ENCODE peak calls at places on chromosomes 1 and 21, in seven cellular contexts. O is IMR-90, U is esophagus squamous epithelium, Q is AG04450, B is lower lobe of right lung, A is gastrocnemius medialis, X is PC-9. J is an unnamed sample.

GRCh38 chr1:21175670-21176581 is 771 bp downstream of the EIF4G3 start:
- DNase-seq in X (no peak), A (peak), B (peak), O (no peak), U (no peak), Q (no peak), J (no peak)

GRCh38 chr1:64495878-64496277 is 25.9 kb downstream of the CACHD1 start:
- DNase-seq in A (no peak), U (no peak), O (no peak), X (no peak), B (no peak), Q (no peak), J (no peak)

GRCh38 chr1:26726784-26727183 is 31.0 kb downstream of the ARID1A start:
- DNase-seq in B (no peak), A (no peak), U (no peak), X (no peak), Q (no peak), O (no peak), J (no peak)

GRCh38 chr1:245310605-245311531 is 156.1 kb downstream of the KIF26B start:
- DNase-seq in B (peak), Q (no peak), O (no peak), U (no peak), X (no peak), A (no peak), J (no peak)

GRCh38 chr1:247407180-247407616 is 8.8 kb upstream of the NLRP3 start:
- DNase-seq in A (peak), U (no peak), O (no peak), X (no peak), Q (no peak), B (peak), J (no peak)

GRCh38 chr1:116514708-116515525 is 55.9 kb downstream of the CD58 start:
- DNase-seq in X (peak), O (no peak), U (no peak), B (peak), Q (no peak), A (no peak), J (no peak)

GRCh38 chr1:185636848-185637247 is 97.3 kb upstream of the HMCN1 start:
- DNase-seq in A (no peak), U (no peak), O (no peak), Q (no peak), X (no peak), B (no peak), J (no peak)

GRCh38 chr1:25861316-25862286 is 2.3 kb upstream of the AUNIP start:
- DNase-seq in A (no peak), B (no peak), X (no peak), O (no peak), U (no peak), Q (no peak), J (no peak)

GRCh38 chr1:83060216-83060615 is 938.7 kb downstream of the TTLL7 start:
- DNase-seq in A (no peak), O (no peak), U (no peak), Q (no peak), B (no peak), X (peak), J (no peak)

GRCh38 chr1:36493524-36493923 is 10.8 kb upstream of the CSF3R start:
- DNase-seq in Q (no peak), O (no peak), A (no peak), B (no peak), U (no peak), X (no peak), J (no peak)

GRCh38 chr1:20216574-20216973 is 30.3 kb upstream of the PLA2G2C start:
- DNase-seq in U (no peak), X (no peak), A (no peak), B (no peak), O (peak), Q (no peak), J (no peak)

GRCh38 chr1:206809504-206810084 is 37.3 kb upstream of the IL10 start:
- DNase-seq in O (peak), A (no peak), X (no peak), Q (no peak), B (no peak), U (no peak), J (no peak)

GRCh38 chr1:3530086-3530930 is 75.8 kb downstream of the ARHGEF16 start:
- DNase-seq in A (no peak), X (peak), U (no peak), O (no peak), Q (no peak), B (no peak), J (no peak)

GRCh38 chr1:35220976-35221375 is 28.0 kb upstream of the SFPQ start:
- DNase-seq in U (no peak), X (no peak), O (no peak), Q (no peak), A (no peak), B (no peak), J (no peak)

GRCh38 chr1:242208021-242208420 is 209.1 kb upstream of the MAP1LC3C start:
- DNase-seq in O (no peak), Q (no peak), A (no peak), B (no peak), X (no peak), U (no peak), J (no peak)

GRCh38 chr1:230572121-230573083 is 69.9 kb upstream of the COG2 start:
- DNase-seq in A (no peak), O (no peak), B (peak), Q (no peak), X (no peak), U (no peak), J (no peak)

GRCh38 chr1:111199881-111200801 is at the start of gene DENND2D:
- DNase-seq in X (peak), U (no peak), O (no peak), Q (no peak), B (peak), A (peak), J (no peak)

GRCh38 chr1:113918243-113918642 is 10.9 kb upstream of the HIPK1 start:
- DNase-seq in O (no peak), Q (no peak), X (peak), U (no peak), B (no peak), A (no peak), J (no peak)

GRCh38 chr1:17633654-17634053 is 94.2 kb downstream of the ARHGEF10L start:
- DNase-seq in O (peak), U (no peak), X (no peak), Q (peak), B (no peak), A (no peak), J (peak)

GRCh38 chr1:212753766-212754165 is 37.8 kb downstream of the NSL1 start:
- DNase-seq in U (no peak), B (no peak), X (no peak), O (no peak), Q (no peak), A (no peak), J (no peak)

GRCh38 chr1:112852934-112853333 is 103.1 kb downstream of the SLC16A1 start:
- DNase-seq in U (no peak), Q (no peak), X (no peak), O (no peak), B (no peak), A (no peak), J (no peak)

GRCh38 chr1:27366411-27367159 is at the start of gene MAP3K6:
- DNase-seq in U (peak), X (peak), O (peak), A (peak), B (peak), Q (peak), J (peak)

GRCh38 chr1:168348146-168348709 is 67.6 kb downstream of the TBX19 start:
- DNase-seq in U (no peak), B (no peak), Q (no peak), A (no peak), O (no peak), X (no peak), J (no peak)

GRCh38 chr1:220462756-220463155 is 65.2 kb upstream of the MARK1 start:
- DNase-seq in A (no peak), X (no peak), O (no peak), U (no peak), Q (no peak), B (no peak), J (no peak)

GRCh38 chr1:28247603-28248272 is 11.6 kb upstream of the SESN2 start:
- DNase-seq in U (no peak), A (no peak), O (no peak), Q (no peak), B (no peak), X (no peak), J (no peak)

GRCh38 chr1:16075337-16076002 is 2.0 kb upstream of the FAM131C start:
- DNase-seq in A (no peak), B (no peak), U (no peak), X (no peak), O (peak), Q (peak), J (peak)

GRCh38 chr1:210143465-210144062 is 89.0 kb upstream of the SERTAD4 start:
- DNase-seq in Q (peak), U (no peak), O (peak), B (peak), A (peak), X (peak), J (peak)

GRCh38 chr1:27526569-27527222 is 36.7 kb upstream of the WASF2 start:
- DNase-seq in X (no peak), Q (no peak), O (peak), A (no peak), U (no peak), B (no peak), J (no peak)

DNA sequence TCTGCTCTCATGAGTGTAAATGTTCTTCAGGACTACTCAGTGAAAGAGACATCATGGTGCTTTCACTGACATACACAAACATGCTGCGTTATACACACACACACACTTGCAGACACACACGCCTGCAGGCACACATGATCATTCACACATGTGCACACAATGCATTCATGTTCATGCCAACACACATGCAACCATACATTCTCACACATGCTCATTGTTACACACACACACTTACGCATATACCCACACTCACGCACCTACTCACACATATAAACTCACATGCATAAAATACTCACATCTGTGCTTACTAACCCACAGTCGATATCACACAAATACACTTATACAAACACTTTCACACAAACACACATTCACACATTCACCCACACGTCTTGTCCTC is 241.6 kb downstream of the LMX1A start:
- DNase-seq in U (no peak), B (no peak), X (no peak), O (no peak), A (no peak), Q (no peak), J (no peak)
- H3K4me3 ChIP-seq in U (no peak), B (no peak), X (no peak), O (no peak), A (no peak), Q (no peak), J (no peak)

GRCh38 chr1:24322636-24323177 is 3.5 kb downstream of the GRHL3 start:
- DNase-seq in B (no peak), Q (no peak), X (no peak), A (no peak), O (no peak), U (no peak), J (no peak)

GRCh38 chr1:24318988-24319863 is at the start of gene GRHL3:
- DNase-seq in A (no peak), B (peak), O (no peak), X (peak), Q (no peak), U (no peak), J (no peak)

GRCh38 chr1:24319962-24320361 is 805 bp downstream of the GRHL3 start:
- DNase-seq in B (no peak), Q (no peak), U (no peak), X (no peak), A (no peak), O (no peak), J (no peak)

GRCh38 chr1:24321712-24322635 is 2.8 kb downstream of the GRHL3 start:
- DNase-seq in Q (peak), O (peak), U (no peak), B (peak), A (peak), X (peak), J (no peak)

DNA sequence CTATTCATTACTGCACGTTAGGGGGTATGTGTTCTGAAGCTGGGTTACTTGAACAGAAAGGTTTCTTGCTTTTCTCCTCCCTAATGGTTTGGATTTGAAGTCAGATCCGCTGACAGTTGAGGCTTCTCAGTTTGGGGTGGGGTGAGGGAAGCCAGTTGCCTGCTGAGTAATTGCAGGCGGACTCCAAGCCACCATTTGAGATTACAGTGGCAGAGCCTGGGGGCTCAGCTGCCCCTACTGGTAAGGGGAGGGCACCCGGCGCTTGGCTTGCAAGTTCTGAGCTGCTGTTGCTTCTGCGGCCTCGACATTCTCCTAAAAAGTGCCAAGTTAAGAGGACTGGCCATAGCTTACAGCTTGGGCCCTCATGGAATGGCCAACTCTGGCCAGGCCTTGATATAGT is 2.0 kb downstream of the GRHL3 start:
- DNase-seq in A (no peak), U (no peak), X (no peak), Q (no peak), B (no peak), O (no peak), J (no peak)
- H3K27ac ChIP-seq in A (no peak), U (peak), X (peak), Q (peak), B (no peak), O (no peak), J (no peak)

DNA sequence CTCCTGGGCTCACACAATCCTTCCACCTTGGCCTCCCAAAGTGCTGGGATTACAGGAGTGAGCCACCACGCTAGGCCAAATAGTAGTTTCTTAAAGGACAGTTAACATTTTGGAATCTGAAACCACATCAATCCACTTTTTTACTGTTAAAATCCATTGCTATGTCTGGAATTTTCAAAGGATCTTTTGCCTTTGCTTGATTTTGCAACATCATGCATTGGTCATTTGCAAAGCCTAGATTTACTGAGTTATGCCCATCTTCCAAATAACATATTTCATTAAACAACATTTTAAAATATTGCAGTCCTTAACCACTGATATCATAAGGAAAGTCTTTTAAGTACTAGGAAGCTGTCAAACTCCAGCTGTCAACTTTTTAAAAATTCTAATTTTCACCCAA is 3.3 kb downstream of the POGZ start:
- DNase-seq in A (no peak), X (no peak), B (no peak), O (no peak), Q (no peak), U (no peak), J (no peak)
- H3K4me3 ChIP-seq in A (no peak), X (no peak), B (no peak), O (no peak), Q (no peak), U (no peak), J (no peak)

GRCh38 chr1:204114606-204115005 is 37.2 kb downstream of the ETNK2 start:
- DNase-seq in Q (no peak), U (no peak), X (no peak), O (no peak), B (no peak), A (no peak), J (no peak)

GRCh38 chr1:204112876-204113730 is 38.7 kb downstream of the ETNK2 start:
- DNase-seq in X (no peak), U (no peak), Q (no peak), A (no peak), B (no peak), O (peak), J (no peak)

GRCh38 chr1:204116539-204116938 is 35.3 kb downstream of the ETNK2 start:
- DNase-seq in O (no peak), A (no peak), U (no peak), X (no peak), B (no peak), Q (no peak), J (no peak)

GRCh38 chr1:204115128-204115527 is 36.7 kb downstream of the ETNK2 start:
- DNase-seq in U (no peak), X (no peak), B (no peak), Q (no peak), A (no peak), O (no peak), J (no peak)

DNA sequence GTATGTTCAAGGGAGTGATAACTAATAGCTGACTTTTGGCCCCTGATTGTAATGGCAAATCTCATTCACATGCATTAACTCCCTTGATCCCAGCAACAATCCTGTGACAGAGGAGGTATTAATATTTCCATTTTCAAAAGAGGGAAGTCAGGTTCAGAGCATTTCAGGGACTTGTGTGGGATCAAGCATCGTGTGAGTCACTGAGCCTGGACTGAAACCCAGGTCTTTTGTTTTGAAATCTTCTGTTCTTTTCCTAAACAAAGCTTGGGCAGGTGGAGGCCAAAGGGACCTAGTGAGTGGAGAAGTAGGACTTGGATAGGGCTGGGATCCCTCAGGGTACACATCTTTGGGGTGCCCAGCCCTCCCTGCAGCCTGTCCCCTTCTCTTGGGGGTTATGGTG is 37.9 kb downstream of the ETNK2 start:
- DNase-seq in U (no peak), A (no peak), X (no peak), Q (no peak), O (peak), B (no peak), J (no peak)
- H3K27ac ChIP-seq in U (no peak), A (no peak), X (peak), Q (no peak), O (no peak), B (no peak), J (no peak)

DNA sequence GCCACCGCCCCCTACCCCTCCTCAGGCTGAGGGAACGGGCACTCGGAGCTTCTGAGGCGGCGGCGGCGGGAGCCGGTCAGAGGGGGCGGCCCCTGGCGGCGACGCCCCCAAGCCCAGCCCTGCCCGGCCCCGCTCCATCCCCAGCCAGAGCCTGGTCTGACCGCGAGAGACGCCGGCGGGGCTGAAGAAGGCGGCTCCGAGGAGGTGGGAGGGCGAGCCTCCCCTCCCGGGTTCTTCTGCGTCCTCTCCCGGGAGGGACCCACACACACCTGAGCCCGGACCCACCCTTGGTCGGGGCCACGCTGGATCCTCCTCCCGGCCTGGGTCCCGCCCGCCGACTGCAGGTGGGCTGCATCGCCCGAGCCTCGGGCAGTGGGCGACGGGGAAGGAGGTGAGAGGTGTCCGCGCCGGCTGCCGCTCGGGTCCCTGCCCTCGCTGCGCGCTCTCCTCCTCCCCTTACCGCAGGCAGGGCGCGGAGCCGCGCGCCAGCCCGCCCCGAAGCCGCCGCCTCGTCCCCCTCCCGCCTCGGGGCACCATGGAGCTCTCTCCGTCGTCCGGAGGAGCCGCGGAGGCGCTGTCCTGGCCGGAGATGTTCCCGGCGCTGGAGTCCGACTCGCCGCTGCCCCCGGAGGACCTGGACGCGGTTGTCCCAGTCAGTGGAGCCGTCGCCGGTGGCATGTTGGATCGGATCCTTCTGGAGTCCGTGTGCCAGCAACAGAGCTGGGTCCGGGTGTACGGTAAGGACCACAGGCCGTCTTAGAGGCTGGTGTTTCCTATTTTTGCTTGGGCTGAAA is at the start of gene RASAL2:
- DNase-seq in O (peak), X (peak), Q (no peak), A (peak), U (no peak), B (peak), J (peak)
- H3K4me3 ChIP-seq in O (peak), X (peak), Q (peak), A (peak), U (peak), B (peak), J (peak)

GRCh38 chr21:36486246-36486645 is 6.3 kb upstream of the CLDN14 start:
- DNase-seq in U (no peak), X (no peak), A (no peak), Q (no peak), B (no peak), O (no peak), J (no peak)
- H3K27ac ChIP-seq in U (no peak), X (no peak), A (no peak), Q (no peak), B (no peak), O (no peak), J (no peak)

GRCh38 chr1:23422313-23422877 is 2.2 kb downstream of the TCEA3 start:
- DNase-seq in U (no peak), B (peak), O (peak), Q (peak), A (peak), X (no peak), J (peak)
- H3K4me3 ChIP-seq in U (peak), B (peak), O (no peak), Q (peak), A (peak), X (no peak), J (peak)

GRCh38 chr1:6871300-6871972 is 86.2 kb downstream of the CAMTA1 start:
- DNase-seq in A (no peak), O (no peak), B (no peak), U (no peak), X (no peak), Q (no peak), J (no peak)

GRCh38 chr1:6870571-6870970 is 85.3 kb downstream of the CAMTA1 start:
- DNase-seq in Q (no peak), O (peak), X (no peak), A (no peak), B (no peak), U (no peak), J (no peak)

GRCh38 chr1:6868371-6869001 is 83.2 kb downstream of the CAMTA1 start:
- DNase-seq in U (no peak), B (no peak), A (no peak), X (no peak), Q (no peak), O (no peak), J (no peak)

GRCh38 chr1:6869002-6869380 is 83.7 kb downstream of the CAMTA1 start:
- DNase-seq in B (no peak), U (no peak), X (no peak), A (no peak), Q (no peak), O (no peak), J (no peak)

GRCh38 chr1:6870086-6870485 is 84.8 kb downstream of the CAMTA1 start:
- DNase-seq in O (no peak), B (no peak), U (no peak), X (no peak), Q (no peak), A (no peak), J (no peak)
- H3K27ac ChIP-seq in O (no peak), B (no peak), U (no peak), X (no peak), Q (no peak), A (no peak), J (no peak)

J was measured in thoracic aorta.